ENCODE peak calls at places on chromosomes 12 and 14, in five cellular contexts. O is HCT116, K is H1, I is upper lobe of left lung, J is endothelial cell of umbilical vein. S is an unnamed sample.

GRCh38 chr12:724194-724855 is 28.1 kb upstream of the WNK1 start:
- DNase-seq in O (peak), K (no peak), I (peak), J (no peak), S (no peak)

GRCh38 chr14:70995671-70996070 is 88.4 kb downstream of the PCNX1 start:
- DNase-seq in O (no peak), K (no peak), I (no peak), J (no peak), S (no peak)

GRCh38 chr14:62988967-62989366 is 56.3 kb downstream of the KCNH5 start:
- DNase-seq in O (no peak), K (no peak), I (no peak), J (no peak), S (no peak)

GRCh38 chr14:100096656-100097055 is 31.4 kb downstream of the EVL start:
- DNase-seq in O (no peak), K (no peak), I (no peak), J (no peak), S (no peak)

GRCh38 chr12:1576410-1577240 is 17.8 kb downstream of the FBXL14 start:
- DNase-seq in O (no peak), K (no peak), I (no peak), J (no peak), S (no peak)

GRCh38 chr14:54662491-54663116 is 95.7 kb downstream of the SAMD4A start:
- DNase-seq in O (no peak), K (no peak), I (no peak), J (peak), S (no peak)

GRCh38 chr12:42481368-42481767 is 108.2 kb downstream of the PRICKLE1 start:
- DNase-seq in O (no peak), K (peak), I (no peak), J (peak), S (no peak)

GRCh38 chr12:118307069-118307954 is 65.4 kb downstream of the TAOK3 start:
- DNase-seq in O (no peak), K (no peak), I (peak), J (peak), S (no peak)

GRCh38 chr12:44774815-44775411 is 101.2 kb downstream of the NELL2 start:
- DNase-seq in O (peak), K (peak), I (no peak), J (peak), S (peak)

GRCh38 chr12:53795927-53796326 is 44.1 kb upstream of the CISTR start:
- DNase-seq in O (no peak), K (no peak), I (no peak), J (no peak), S (no peak)

GRCh38 chr12:71164166-71164876 is 6.5 kb upstream of the TSPAN8 start:
- DNase-seq in O (no peak), K (no peak), I (no peak), J (no peak), S (no peak)

GRCh38 chr12:3987571-3987970 is 114.4 kb upstream of the PARP11 start:
- DNase-seq in O (no peak), K (no peak), I (no peak), J (no peak), S (no peak)

GRCh38 chr14:72104011-72104613 is 171.9 kb downstream of the RGS6 start:
- DNase-seq in O (peak), K (peak), I (no peak), J (no peak), S (peak)

GRCh38 chr12:53198470-53199110 is 8.5 kb downstream of the ITGB7 start:
- DNase-seq in O (no peak), K (no peak), I (no peak), J (no peak), S (no peak)

GRCh38 chr14:93003945-93004698 is 81.2 kb downstream of the CHGA start:
- DNase-seq in O (no peak), K (no peak), I (no peak), J (no peak), S (no peak)
- TF ChIP-seq POLR2AphosphoS5 in O (no peak), K (no peak), I (no peak), J (no peak), S (no peak)

GRCh38 chr12:124370384-124370783 is 75.5 kb downstream of the RFLNA start:
- DNase-seq in O (no peak), K (no peak), I (no peak), J (no peak), S (no peak)

GRCh38 chr12:124369901-124370378 is 75.0 kb downstream of the RFLNA start:
- DNase-seq in O (no peak), K (no peak), I (no peak), J (no peak), S (no peak)

GRCh38 chr12:124370851-124371250 is 76.0 kb downstream of the RFLNA start:
- DNase-seq in O (no peak), K (no peak), I (no peak), J (no peak), S (no peak)

GRCh38 chr12:124368421-124369032 is 73.6 kb downstream of the RFLNA start:
- DNase-seq in O (no peak), K (no peak), I (no peak), J (no peak), S (no peak)

DNA sequence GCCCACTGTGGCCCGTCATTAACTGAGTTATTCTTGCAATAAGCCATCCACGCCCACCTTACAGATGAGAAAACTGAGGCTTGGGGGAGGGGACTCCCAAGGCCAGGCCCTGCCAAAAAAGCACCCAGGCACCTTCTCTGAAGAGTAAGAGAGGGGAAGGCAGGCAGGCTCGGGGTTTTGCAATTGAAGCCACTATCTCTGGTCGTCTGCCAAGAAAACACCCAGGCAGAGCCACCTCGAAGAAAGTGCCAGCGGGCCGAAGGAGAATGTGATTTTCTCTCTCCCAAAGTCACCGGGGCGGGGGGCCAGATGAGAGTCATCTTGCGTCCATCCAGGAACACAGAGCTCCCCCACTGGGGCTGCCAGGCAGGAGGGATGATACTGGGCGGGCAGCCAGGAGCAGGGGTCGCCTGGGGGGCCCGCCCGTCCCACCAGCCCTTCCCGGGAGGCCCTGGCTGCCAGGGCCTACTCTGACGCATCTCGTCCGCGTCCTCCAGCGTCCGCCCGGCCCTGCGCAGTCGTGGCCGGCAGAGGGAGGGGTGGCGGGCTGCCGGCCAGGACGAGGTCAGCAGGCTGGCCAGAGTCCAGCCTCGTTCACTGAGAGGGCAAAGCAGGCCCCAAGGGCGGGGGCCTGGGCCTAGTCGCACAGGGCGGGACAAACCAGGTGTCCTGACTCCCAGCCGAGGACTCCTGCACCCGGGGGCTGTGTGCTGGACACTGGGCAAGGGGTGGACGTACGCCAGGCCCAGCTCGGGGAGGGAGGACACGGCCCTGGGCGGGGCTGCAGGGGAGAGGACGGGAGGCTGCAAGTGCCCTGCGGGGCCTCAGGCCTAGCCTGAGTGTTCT is 74.4 kb downstream of the RFLNA start:
- DNase-seq in O (no peak), K (no peak), I (peak), J (peak), S (no peak)
- TF ChIP-seq POLR2A in O (no peak), K (no peak), I (no peak), J (no peak), S (no peak)

DNA sequence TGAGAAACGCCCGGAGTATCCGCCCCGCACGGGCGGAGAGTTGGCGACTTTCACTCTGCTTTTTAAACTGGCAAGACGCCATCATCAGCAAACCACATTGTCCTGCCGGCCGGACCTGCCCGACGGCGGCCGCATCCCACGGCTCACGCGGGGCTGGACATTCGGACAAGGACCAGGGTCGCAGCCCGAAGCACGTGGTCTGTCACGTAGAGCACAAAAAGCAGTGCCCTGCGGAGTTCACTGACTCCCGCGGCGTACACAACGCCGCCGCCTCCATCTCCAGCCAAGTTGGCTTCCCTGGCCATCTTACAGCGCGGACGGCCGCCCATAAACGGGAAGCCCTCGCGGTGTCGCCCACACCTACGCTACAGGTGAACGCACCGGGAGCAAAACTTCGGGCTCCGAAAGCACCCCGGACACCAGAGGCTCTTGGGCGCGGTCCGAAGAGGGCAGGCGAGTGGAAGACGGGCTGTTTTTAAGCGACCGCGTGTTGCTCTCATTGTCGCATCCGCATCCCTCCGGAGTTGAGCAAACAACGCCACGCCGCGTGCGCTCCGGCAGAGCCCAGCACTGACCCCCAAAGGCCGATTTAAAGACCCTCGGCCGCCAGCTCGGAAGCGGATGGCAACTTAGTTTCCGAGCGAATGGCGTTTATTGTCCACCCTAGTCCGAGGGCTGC is 966 bp downstream of the SINHCAF start:
- DNase-seq in O (no peak), K (no peak), I (peak), J (peak), S (peak)
- TF ChIP-seq POLR2AphosphoS5 in O (peak), K (peak), I (no peak), J (peak), S (peak)

GRCh38 chr14:103124501-103125001 is 1.3 kb downstream of the TNFAIP2 start:
- DNase-seq in O (no peak), K (no peak), I (no peak), J (no peak), S (peak)

GRCh38 chr14:103122578-103123127 is 608 bp upstream of the TNFAIP2 start:
- DNase-seq in O (no peak), K (no peak), I (no peak), J (peak), S (no peak)

GRCh38 chr14:103121846-103122577 is 1.2 kb upstream of the TNFAIP2 start:
- DNase-seq in O (no peak), K (no peak), I (peak), J (peak), S (no peak)

GRCh38 chr14:103123634-103124500 is 606 bp downstream of the TNFAIP2 start:
- DNase-seq in O (no peak), K (no peak), I (peak), J (peak), S (no peak)

GRCh38 chr14:103123128-103123633 is at the start of gene TNFAIP2:
- DNase-seq in O (no peak), K (no peak), I (peak), J (no peak), S (no peak)
- TF ChIP-seq POLR2A in O (no peak), K (no peak), I (peak), J (peak), S (peak)

DNA sequence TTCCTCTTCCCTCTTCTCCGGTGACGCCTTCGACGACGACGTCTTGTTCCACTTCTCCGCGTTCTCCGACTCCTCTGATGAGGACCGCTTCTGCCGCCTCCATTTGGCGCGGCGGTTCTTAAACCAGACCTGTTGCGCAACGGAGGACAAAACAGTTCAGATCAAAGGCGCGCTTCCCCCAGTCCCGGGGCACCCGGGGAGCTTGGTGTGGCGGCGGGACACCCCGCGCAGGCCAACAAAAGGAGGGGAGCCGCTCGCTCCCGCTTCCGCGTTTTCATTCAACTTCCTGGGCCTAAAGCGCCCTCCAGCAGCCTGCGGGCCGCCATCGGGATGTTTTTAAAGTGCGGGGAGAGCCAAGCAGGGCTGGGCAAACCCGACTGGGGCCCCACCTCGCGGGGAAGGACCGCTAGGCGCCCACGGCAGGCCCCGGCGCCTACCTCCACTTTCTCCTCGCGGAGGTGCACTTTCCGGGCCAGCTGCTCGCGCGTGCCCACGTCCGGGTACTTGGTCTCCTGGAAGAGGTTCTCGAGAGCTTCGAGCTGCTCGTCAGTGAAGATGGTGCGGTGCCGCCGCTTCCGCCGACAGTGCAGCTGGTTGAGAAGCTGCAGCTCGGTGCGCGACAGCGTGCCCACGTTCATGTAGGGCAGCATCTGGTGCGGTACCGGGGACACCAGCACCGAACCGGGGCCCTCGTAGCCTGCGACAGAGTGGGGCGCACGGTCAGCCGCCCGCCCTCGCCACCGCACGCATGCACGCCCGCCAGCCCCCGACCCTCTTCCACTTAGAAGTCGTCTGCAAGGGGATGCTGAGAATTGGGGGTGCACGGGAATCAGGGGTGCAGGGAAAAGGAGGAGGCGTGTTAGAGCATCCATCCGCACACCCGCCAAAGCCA is 1.1 kb downstream of the GSC start:
- DNase-seq in O (no peak), K (no peak), I (no peak), J (no peak), S (no peak)
- TF ChIP-seq POLR2AphosphoS5 in O (no peak), K (no peak), I (no peak), J (no peak), S (no peak)

DNA sequence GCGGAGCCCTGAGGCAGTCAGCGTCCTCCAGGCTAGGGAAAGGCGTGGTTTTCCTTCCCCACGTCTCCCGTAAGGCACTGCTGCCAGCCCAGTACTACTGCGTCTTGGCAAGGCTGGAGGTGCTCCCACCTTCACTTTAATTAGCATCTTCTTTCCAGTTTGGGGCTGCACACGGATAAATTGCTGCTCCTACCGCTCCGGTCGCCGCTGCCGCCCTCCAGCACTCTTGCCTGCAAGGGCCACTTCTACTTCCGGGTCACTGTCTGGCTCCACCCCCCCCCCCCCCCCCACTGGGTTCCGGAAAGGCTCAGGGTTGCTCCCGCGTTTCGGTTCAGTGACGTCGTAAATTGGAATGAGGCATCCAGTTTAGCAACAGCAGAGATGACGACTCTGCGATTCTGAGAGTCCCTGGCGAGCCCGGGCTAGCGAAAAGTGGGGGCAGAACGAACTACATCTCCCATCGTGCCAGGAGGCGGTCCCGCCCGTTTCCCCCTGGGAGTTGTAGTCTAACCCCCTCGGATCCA is at the start of gene NEDD8:
- DNase-seq in O (peak), K (no peak), I (peak), J (peak), S (peak)
- TF ChIP-seq POLR2A in O (peak), K (peak), I (peak), J (peak), S (peak)

DNA sequence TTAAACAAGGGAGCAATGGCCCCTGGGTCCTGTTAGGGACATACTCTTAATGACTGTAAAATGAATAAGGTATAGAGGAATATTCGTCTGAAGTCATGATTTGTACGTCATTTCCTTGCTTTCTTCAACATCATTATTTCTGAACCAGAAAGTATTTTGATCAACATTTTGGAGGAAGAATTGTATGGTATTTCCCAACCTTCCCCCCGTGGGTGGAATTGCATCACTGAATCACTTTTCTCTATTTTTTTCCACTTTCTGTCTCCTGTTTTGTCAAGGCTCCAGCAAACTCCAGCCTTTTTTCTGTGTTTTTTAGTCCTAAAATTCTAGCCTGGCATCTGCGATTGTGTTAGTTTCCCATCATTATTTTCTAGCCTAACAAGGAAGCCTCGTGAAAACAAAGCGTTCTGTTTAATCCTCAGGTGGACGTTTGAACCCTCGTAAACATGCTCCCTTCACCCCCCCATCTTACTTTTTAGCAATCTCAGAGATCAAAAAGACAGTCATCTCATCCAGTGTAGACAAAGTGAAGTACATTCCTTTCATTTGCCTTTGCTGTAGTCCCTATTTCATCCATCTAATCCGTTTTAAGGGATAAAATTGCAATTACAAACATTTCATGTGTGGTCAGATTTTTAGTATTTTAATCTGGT is 62.3 kb downstream of the ETV6 start:
- DNase-seq in O (no peak), K (no peak), I (no peak), J (no peak), S (no peak)
- TF ChIP-seq POLR2AphosphoS5 in O (no peak), K (no peak), I (no peak), J (no peak), S (no peak)

GRCh38 chr14:66507722-66508546 is at the start of gene GPHN:
- DNase-seq in O (peak), K (peak), I (peak), J (peak), S (peak)
- TF ChIP-seq POLR2A in O (peak), K (peak), I (no peak), J (peak), S (peak)

S was measured in GM12892.